ENCODE peak calls at places on chromosomes 1 and 21, in five cellular contexts. One of them, this sample, is unnamed.

GRCh38 chr1:184418955-184419733 is 32.3 kb downstream of the C1orf21 start:
- DNase-seq in ovary: no peak
- DNase-seq in adrenal gland: no peak
- DNase-seq in sigmoid colon: no peak
- DNase-seq in heart left ventricle: no peak
- DNase-seq in this sample: no peak

GRCh38 chr1:19123837-19124236 is 86.2 kb downstream of the UBR4 start:
- DNase-seq in heart left ventricle: peak; percentile 26
- DNase-seq in adrenal gland: peak; percentile 57
- DNase-seq in ovary: no peak
- DNase-seq in sigmoid colon: no peak
- DNase-seq in this sample: no peak

GRCh38 chr21:29829514-29830255 is 110.1 kb downstream of the GRIK1 start:
- DNase-seq in heart left ventricle: no peak
- DNase-seq in adrenal gland: no peak
- DNase-seq in sigmoid colon: no peak
- DNase-seq in ovary: no peak
- DNase-seq in this sample: no peak

GRCh38 chr21:45662623-45663015 is 19.1 kb downstream of the PCBP3 start:
- DNase-seq in adrenal gland: no peak
- DNase-seq in ovary: no peak
- DNase-seq in heart left ventricle: no peak
- DNase-seq in sigmoid colon: no peak
- DNase-seq in this sample: no peak

GRCh38 chr21:18384771-18385170 is 18.8 kb downstream of the TMPRSS15 start:
- DNase-seq in ovary: no peak
- DNase-seq in sigmoid colon: no peak
- DNase-seq in heart left ventricle: no peak
- DNase-seq in adrenal gland: no peak
- DNase-seq in this sample: no peak

GRCh38 chr1:44723064-44723463 is 7.9 kb downstream of the RNU5D-1 start:
- DNase-seq in heart left ventricle: no peak
- DNase-seq in adrenal gland: no peak
- DNase-seq in ovary: no peak
- DNase-seq in sigmoid colon: no peak
- DNase-seq in this sample: no peak

GRCh38 chr1:69139007-69139406 is 428.7 kb upstream of the LRRC7 start:
- DNase-seq in sigmoid colon: no peak
- DNase-seq in ovary: no peak
- DNase-seq in heart left ventricle: no peak
- DNase-seq in adrenal gland: no peak
- DNase-seq in this sample: no peak

GRCh38 chr1:10773851-10774614 is 22.4 kb downstream of the CASZ1 start:
- DNase-seq in adrenal gland: no peak
- DNase-seq in ovary: no peak
- DNase-seq in sigmoid colon: no peak
- DNase-seq in heart left ventricle: no peak
- DNase-seq in this sample: no peak

GRCh38 chr21:22993822-22994574 is 1995.8 kb downstream of the NCAM2 start:
- DNase-seq in ovary: no peak
- DNase-seq in sigmoid colon: no peak
- DNase-seq in heart left ventricle: no peak
- DNase-seq in adrenal gland: no peak
- DNase-seq in this sample: no peak

GRCh38 chr1:110879758-110880606 is 7.0 kb downstream of the CD53 start:
- DNase-seq in sigmoid colon: no peak
- DNase-seq in adrenal gland: no peak
- DNase-seq in heart left ventricle: no peak
- DNase-seq in ovary: no peak
- DNase-seq in this sample: no peak

GRCh38 chr1:197781998-197782718 is 6.9 kb upstream of the DENND1B start:
- DNase-seq in sigmoid colon: no peak
- DNase-seq in heart left ventricle: no peak
- DNase-seq in adrenal gland: no peak
- DNase-seq in ovary: no peak
- DNase-seq in this sample: no peak

GRCh38 chr1:153122831-153123421 is 9.6 kb upstream of the SPRR2F start:
- DNase-seq in sigmoid colon: no peak
- DNase-seq in ovary: peak; percentile 76
- DNase-seq in heart left ventricle: no peak
- DNase-seq in adrenal gland: no peak
- DNase-seq in this sample: peak; percentile 62

GRCh38 chr1:90707363-90707710 is 9.8 kb downstream of the BARHL2 start:
- DNase-seq in adrenal gland: no peak
- DNase-seq in heart left ventricle: no peak
- DNase-seq in ovary: no peak
- DNase-seq in sigmoid colon: no peak
- DNase-seq in this sample: peak; percentile 46

GRCh38 chr1:64499966-64500365 is 30.0 kb downstream of the CACHD1 start:
- DNase-seq in adrenal gland: no peak
- DNase-seq in ovary: no peak
- DNase-seq in heart left ventricle: no peak
- DNase-seq in sigmoid colon: no peak
- DNase-seq in this sample: no peak

GRCh38 chr21:43359081-43359822 is 67.7 kb downstream of the SIK1 start:
- DNase-seq in adrenal gland: no peak
- DNase-seq in sigmoid colon: no peak
- DNase-seq in ovary: no peak
- DNase-seq in heart left ventricle: no peak
- DNase-seq in this sample: no peak

GRCh38 chr1:91608876-91609275 is 108.2 kb downstream of the CDC7 start:
- DNase-seq in ovary: no peak
- DNase-seq in adrenal gland: no peak
- DNase-seq in sigmoid colon: no peak
- DNase-seq in heart left ventricle: no peak
- DNase-seq in this sample: no peak

GRCh38 chr1:244874974-244875579 is 10.7 kb upstream of the HNRNPU start:
- DNase-seq in heart left ventricle: no peak
- DNase-seq in ovary: no peak
- DNase-seq in adrenal gland: no peak
- DNase-seq in sigmoid colon: no peak
- DNase-seq in this sample: no peak

GRCh38 chr1:93219443-93219842 is 38.9 kb downstream of the CCDC18 start:
- DNase-seq in adrenal gland: no peak
- DNase-seq in ovary: no peak
- DNase-seq in sigmoid colon: no peak
- DNase-seq in heart left ventricle: no peak
- DNase-seq in this sample: no peak

GRCh38 chr1:168288311-168289052 is 7.8 kb downstream of the TBX19 start:
- DNase-seq in heart left ventricle: no peak
- DNase-seq in sigmoid colon: no peak
- DNase-seq in ovary: no peak
- DNase-seq in adrenal gland: no peak
- DNase-seq in this sample: no peak

GRCh38 chr1:24151175-24151533 is 8.2 kb upstream of the IL22RA1 start:
- DNase-seq in adrenal gland: no peak
- DNase-seq in sigmoid colon: no peak
- DNase-seq in ovary: no peak
- DNase-seq in heart left ventricle: no peak
- DNase-seq in this sample: peak; percentile 53

GRCh38 chr1:9763914-9764313 is 59.9 kb downstream of the CLSTN1 start:
- DNase-seq in adrenal gland: no peak
- DNase-seq in heart left ventricle: no peak
- DNase-seq in ovary: no peak
- DNase-seq in sigmoid colon: no peak
- DNase-seq in this sample: no peak

GRCh38 chr1:111989531-111990025 is at the start of gene KCND3:
- DNase-seq in heart left ventricle: peak; percentile 46
- DNase-seq in sigmoid colon: no peak
- DNase-seq in adrenal gland: no peak
- DNase-seq in ovary: no peak
- DNase-seq in this sample: peak; percentile 49

GRCh38 chr1:46370214-46370633 is 23.9 kb upstream of the FAAH start:
- DNase-seq in adrenal gland: no peak
- DNase-seq in heart left ventricle: no peak
- DNase-seq in ovary: no peak
- DNase-seq in sigmoid colon: no peak
- DNase-seq in this sample: peak; percentile 68

DNA sequence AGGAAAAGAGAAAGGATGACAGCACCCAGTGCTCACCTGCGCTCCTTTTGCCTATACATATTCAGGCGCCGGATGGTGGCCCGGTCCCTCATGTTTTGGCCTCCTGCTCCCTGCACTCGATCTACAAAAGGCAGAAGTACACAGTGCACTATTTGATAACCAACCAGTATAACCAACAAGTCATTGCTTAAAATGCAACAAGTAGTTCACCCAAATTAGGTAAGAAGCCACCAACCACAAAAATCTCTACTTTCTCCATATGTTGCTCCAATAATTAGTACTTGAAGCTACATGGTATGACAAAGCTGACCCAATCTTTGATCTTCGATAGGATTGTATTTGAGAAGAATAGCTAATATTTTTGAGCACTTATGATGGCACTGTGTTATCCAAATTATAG is 2.0 kb downstream of the GNL2 start:
- DNase-seq in heart left ventricle: no peak
- DNase-seq in sigmoid colon: no peak
- DNase-seq in ovary: no peak
- DNase-seq in adrenal gland: no peak
- DNase-seq in this sample: no peak
- H3K4me3 ChIP-seq in heart left ventricle: no peak overlapping the region
- H3K4me3 ChIP-seq in sigmoid colon: no peak overlapping the region
- H3K4me3 ChIP-seq in ovary: no peak overlapping the region
- H3K4me3 ChIP-seq in adrenal gland: no peak overlapping the region
- H3K4me3 ChIP-seq in this sample: no peak overlapping the region

DNA sequence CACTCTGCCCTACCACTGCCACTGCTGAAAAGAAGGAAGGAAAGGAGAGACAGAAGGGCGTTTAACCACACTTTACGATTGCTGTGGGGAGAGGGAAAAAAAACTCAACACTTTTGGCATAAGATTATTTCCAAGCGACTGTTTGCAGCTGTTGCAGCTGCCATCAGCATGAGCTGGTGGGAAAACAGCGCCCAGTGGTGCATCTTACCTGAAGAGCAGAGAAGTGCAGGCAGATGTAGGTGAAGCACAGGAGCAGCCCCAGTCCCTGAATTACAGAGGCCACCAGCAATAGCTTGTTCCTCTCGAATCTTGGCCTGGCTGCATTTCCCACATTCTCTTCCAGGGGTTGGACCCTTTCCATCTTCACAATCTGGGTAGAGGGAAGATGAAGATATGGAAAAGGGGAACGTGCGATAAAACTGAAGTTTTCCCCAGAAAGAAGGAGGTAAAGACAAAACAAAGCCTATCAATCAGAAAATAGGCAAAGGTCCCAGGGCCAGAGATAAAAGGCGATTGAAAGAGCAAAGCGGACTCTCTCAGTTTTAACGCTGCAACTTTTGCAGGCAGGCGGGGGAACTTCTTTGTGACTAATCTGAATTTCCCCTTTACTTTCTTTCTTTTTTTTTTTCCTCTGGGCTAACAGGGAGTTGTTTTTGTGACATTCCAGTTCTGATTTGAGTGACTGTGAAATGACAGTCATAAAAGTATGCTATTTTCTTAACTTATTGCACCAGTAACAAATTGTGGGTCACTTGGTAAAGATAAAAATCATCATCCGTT is at the start of gene TNFSF4:
- DNase-seq in heart left ventricle: no peak
- DNase-seq in adrenal gland: peak; percentile 66
- DNase-seq in sigmoid colon: no peak
- DNase-seq in ovary: peak; percentile 37
- DNase-seq in this sample: no peak
- TF ChIP-seq POLR2A in heart left ventricle: no peak
- TF ChIP-seq POLR2A in adrenal gland: no peak
- TF ChIP-seq POLR2A in sigmoid colon: no peak
- TF ChIP-seq POLR2A in ovary: no peak
- TF ChIP-seq POLR2A in this sample: no peak

GRCh38 chr1:3776231-3777030 is 3.9 kb downstream of the SMIM1 start:
- DNase-seq in ovary: no peak
- DNase-seq in heart left ventricle: no peak
- DNase-seq in sigmoid colon: no peak
- DNase-seq in adrenal gland: no peak
- DNase-seq in this sample: no peak

GRCh38 chr1:3777078-3777547 is 4.6 kb downstream of the SMIM1 start:
- DNase-seq in sigmoid colon: no peak
- DNase-seq in heart left ventricle: no peak
- DNase-seq in adrenal gland: no peak
- DNase-seq in ovary: no peak
- DNase-seq in this sample: no peak

GRCh38 chr1:3775248-3775497 is 2.6 kb downstream of the SMIM1 start:
- DNase-seq in adrenal gland: no peak
- DNase-seq in ovary: no peak
- DNase-seq in sigmoid colon: no peak
- DNase-seq in heart left ventricle: no peak
- DNase-seq in this sample: no peak

GRCh38 chr1:3774503-3775247 is 2.1 kb downstream of the SMIM1 start:
- DNase-seq in sigmoid colon: no peak
- DNase-seq in heart left ventricle: no peak
- DNase-seq in adrenal gland: no peak
- DNase-seq in ovary: peak; percentile 43
- DNase-seq in this sample: no peak

DNA sequence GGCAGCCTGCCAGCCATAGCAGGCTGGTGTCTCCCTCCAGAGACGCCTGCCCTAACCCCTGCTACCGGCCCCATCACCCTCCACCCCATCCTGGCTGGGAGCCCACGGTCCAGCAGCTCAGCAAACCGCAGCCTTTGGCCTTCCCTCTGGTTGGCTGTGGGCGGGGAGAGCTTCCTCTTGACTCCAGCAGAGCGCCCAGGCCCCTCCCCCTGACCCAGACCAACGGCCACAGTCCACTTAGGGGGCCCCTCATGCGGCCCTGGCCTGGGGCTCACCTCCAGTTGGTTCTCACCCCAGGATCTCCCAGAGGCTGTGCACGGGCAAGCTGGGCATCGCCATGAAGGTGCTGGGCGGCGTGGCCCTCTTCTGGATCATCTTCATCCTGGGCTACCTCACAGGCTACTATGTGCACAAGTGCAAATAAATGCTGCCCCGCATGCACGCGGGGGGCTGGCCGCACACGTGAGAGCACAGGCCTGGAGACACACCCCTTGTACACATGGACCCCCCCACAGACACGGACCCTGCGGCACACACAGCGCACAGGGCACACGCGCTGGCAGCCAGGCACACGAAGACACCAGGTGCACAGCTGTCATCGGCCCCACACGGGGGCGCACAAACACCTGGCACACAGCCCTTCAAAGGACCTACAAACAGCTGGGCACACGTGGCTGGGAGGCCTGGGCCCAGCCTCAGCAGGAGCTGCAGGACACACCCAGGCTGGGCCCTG is 3.1 kb downstream of the SMIM1 start:
- DNase-seq in heart left ventricle: peak; percentile 55
- DNase-seq in sigmoid colon: no peak
- DNase-seq in ovary: peak; percentile 84
- DNase-seq in adrenal gland: no peak
- DNase-seq in this sample: peak; percentile 55
- TF ChIP-seq CTCF in heart left ventricle: no peak
- TF ChIP-seq CTCF in sigmoid colon: no peak
- TF ChIP-seq CTCF in ovary: no peak
- TF ChIP-seq CTCF in adrenal gland: peak; percentile 10
- TF ChIP-seq CTCF in this sample: no peak

DNA sequence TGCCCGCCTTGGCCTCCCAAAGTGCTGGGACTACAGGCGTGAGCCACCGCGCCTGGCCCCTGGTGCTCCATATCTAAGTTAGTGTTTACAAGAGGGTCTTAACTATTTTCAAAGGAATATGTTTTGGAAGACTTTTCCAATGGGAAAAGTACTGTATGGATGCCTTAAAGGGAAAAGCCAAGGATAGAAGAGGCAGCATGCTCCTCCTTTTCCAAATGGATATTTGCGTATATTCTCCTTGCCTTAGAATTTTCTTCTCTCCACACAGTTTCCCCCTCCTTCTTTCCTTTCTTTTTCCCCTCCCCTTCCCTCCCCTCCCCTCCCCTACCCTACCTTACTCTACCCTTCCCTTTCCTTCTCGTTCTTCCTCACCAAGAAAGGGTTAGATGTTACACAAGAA is 29.3 kb upstream of the DOCK7 start:
- DNase-seq in heart left ventricle: no peak
- DNase-seq in ovary: no peak
- DNase-seq in adrenal gland: no peak
- DNase-seq in sigmoid colon: no peak
- DNase-seq in this sample: no peak
- H3K4me3 ChIP-seq in heart left ventricle: no peak overlapping the region
- H3K4me3 ChIP-seq in ovary: no peak overlapping the region
- H3K4me3 ChIP-seq in adrenal gland: no peak overlapping the region
- H3K4me3 ChIP-seq in sigmoid colon: no peak overlapping the region
- H3K4me3 ChIP-seq in this sample: no peak overlapping the region